ENCODE peak calls at places on chromosome 1, in four cellular contexts. W is pancreas; T is CD8-positive, alpha-beta T cell; U is tibial artery. I is an unnamed sample.

GRCh38 chr1:87278791-87279190 is 49.9 kb upstream of the LMO4 start:
- DNase-seq in U (no peak), T (no peak), W (no peak), I (no peak)

GRCh38 chr1:179881642-179882252 is 338 bp upstream of the TOR1AIP1 start:
- DNase-seq in T (no peak), U (peak), W (no peak), I (no peak)

GRCh38 chr1:119318466-119319309 is 49.9 kb upstream of the HAO2 start:
- DNase-seq in T (no peak), W (no peak), U (no peak), I (no peak)

GRCh38 chr1:162168261-162168660 is 98.8 kb downstream of the NOS1AP start:
- DNase-seq in U (no peak), T (no peak), W (no peak), I (no peak)

GRCh38 chr1:91529856-91530255 is 29.2 kb downstream of the CDC7 start:
- DNase-seq in U (no peak), T (no peak), W (no peak), I (no peak)

GRCh38 chr1:93651695-93652094 is 29.9 kb downstream of the BCAR3 start:
- DNase-seq in W (no peak), U (no peak), T (no peak), I (no peak)

GRCh38 chr1:24009406-24009805 is 29.3 kb upstream of the SRSF10 start:
- DNase-seq in U (no peak), W (no peak), T (no peak), I (peak)

GRCh38 chr1:87074001-87074795 is 159.8 kb downstream of the HS2ST1 start:
- DNase-seq in T (no peak), W (no peak), U (no peak), I (no peak)

GRCh38 chr1:47804127-47804526 is 193.1 kb downstream of the TRABD2B start:
- DNase-seq in U (no peak), W (no peak), T (no peak), I (no peak)

GRCh38 chr1:234348964-234349363 is 24.3 kb upstream of the COA6 start:
- DNase-seq in T (no peak), U (no peak), W (no peak), I (no peak)

GRCh38 chr1:161473363-161473762 is 31.9 kb upstream of the FCGR2A start:
- DNase-seq in W (no peak), U (no peak), T (no peak), I (no peak)

GRCh38 chr1:241536383-241536782 is 4.2 kb downstream of the KMO start:
- DNase-seq in T (no peak), W (no peak), U (no peak), I (no peak)

GRCh38 chr1:167995038-167995437 is 58.2 kb upstream of the MPC2 start:
- DNase-seq in W (no peak), U (no peak), T (no peak), I (no peak)

GRCh38 chr1:167994560-167994959 is 57.7 kb upstream of the MPC2 start:
- DNase-seq in U (no peak), W (no peak), T (no peak), I (no peak)

GRCh38 chr1:167987174-167987573 is 50.3 kb upstream of the MPC2 start:
- DNase-seq in U (no peak), T (no peak), W (no peak), I (no peak)

GRCh38 chr1:167993720-167994119 is 56.8 kb upstream of the MPC2 start:
- DNase-seq in T (no peak), W (no peak), U (no peak), I (no peak)

DNA sequence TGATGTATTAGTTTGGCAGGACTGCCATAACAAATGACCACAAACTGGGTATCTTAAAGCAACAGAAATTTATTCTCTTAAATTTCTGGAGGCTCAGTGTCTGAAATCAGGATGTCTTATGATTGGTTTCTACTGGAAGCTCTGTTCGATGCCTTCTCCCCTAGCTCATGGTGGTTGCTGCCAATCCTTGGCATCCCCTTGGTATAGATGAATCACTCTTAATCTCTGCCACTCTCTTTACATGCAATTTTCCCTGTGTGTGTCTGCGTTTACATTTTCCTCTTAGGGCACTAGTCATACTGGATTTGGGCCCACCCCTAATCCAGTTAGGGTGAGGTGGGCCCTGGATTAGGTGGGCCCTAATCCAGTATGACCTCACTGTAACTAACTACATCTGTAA is 54.7 kb upstream of the MPC2 start:
- DNase-seq in W (no peak), U (no peak), T (no peak), I (no peak)
- H3K4me3 ChIP-seq in W (no peak), U (no peak), T (no peak), I (no peak)

DNA sequence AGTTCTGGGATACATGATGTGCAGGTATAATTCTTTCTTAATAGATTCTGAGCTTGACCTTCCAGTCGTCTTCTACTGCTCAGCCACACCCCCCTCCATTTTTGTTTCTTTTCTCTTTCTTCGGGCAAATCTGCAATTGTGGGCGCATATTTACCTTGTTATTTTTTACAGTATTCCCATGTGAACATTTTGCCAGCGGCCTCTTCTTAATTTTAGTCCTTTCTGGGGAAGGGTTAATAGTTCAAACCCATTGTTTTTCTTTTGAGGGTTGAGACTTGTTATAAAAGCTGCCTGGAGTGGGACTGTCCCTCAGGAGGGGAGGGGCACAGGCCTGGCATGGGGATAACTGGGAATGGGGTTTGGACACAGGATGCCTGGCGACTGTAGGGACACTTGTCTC is 40.3 kb downstream of the PBX1 start:
- DNase-seq in W (no peak), T (no peak), U (no peak), I (no peak)
- H3K4me3 ChIP-seq in W (no peak), T (no peak), U (peak), I (no peak)

GRCh38 chr1:54887665-54888071 is 673 bp upstream of the DHCR24 start:
- DNase-seq in W (no peak), U (peak), T (no peak), I (no peak)
- H3K4me3 ChIP-seq in W (peak), U (peak), T (peak), I (peak)

GRCh38 chr1:186680031-186681012 is at the start of gene PTGS2:
- DNase-seq in U (peak), T (peak), W (peak), I (peak)

GRCh38 chr1:186682721-186683120 is 2.5 kb upstream of the PTGS2 start:
- DNase-seq in U (no peak), W (no peak), T (no peak), I (no peak)

GRCh38 chr1:186681806-186682205 is 1.6 kb upstream of the PTGS2 start:
- DNase-seq in U (no peak), T (no peak), W (no peak), I (no peak)

GRCh38 chr1:186683637-186684410 is 3.6 kb upstream of the PTGS2 start:
- DNase-seq in T (no peak), U (no peak), W (no peak), I (no peak)

GRCh38 chr1:186681136-186681535 is 913 bp upstream of the PTGS2 start:
- DNase-seq in U (no peak), T (no peak), W (no peak), I (no peak)
- H3K4me3 ChIP-seq in U (peak), T (no peak), W (peak), I (peak)

I was measured in RWPE2.